ENCODE peak calls at places on chromosomes 13 and 19, in four cellular contexts. One of them, this sample, is unnamed.

GRCh38 chr19:48553676-48554384 is 1.9 kb downstream of the SULT2B1 start:
- DNase-seq in nephron progenitor cell: peak; percentile 42
- DNase-seq in upper lobe of right lung: no peak
- DNase-seq in ovary: no peak
- DNase-seq in this sample: no peak

GRCh38 chr19:15276620-15277019 is 44.4 kb upstream of the EPHX3 start:
- DNase-seq in nephron progenitor cell: no peak
- DNase-seq in upper lobe of right lung: no peak
- DNase-seq in ovary: no peak
- DNase-seq in this sample: no peak

GRCh38 chr19:47081095-47081494 is 32.5 kb downstream of the ZC3H4 start:
- DNase-seq in nephron progenitor cell: no peak
- DNase-seq in upper lobe of right lung: no peak
- DNase-seq in ovary: no peak
- DNase-seq in this sample: no peak

GRCh38 chr13:111183087-111183645 is 68.1 kb downstream of the ARHGEF7 start:
- DNase-seq in nephron progenitor cell: no peak
- DNase-seq in upper lobe of right lung: no peak
- DNase-seq in ovary: no peak
- DNase-seq in this sample: no peak

GRCh38 chr13:111621164-111621563 is 300.7 kb downstream of the TEX29 start:
- DNase-seq in nephron progenitor cell: no peak
- DNase-seq in upper lobe of right lung: no peak
- DNase-seq in ovary: no peak
- DNase-seq in this sample: no peak

GRCh38 chr19:1408300-1409203 is 1.2 kb downstream of the DAZAP1 start:
- DNase-seq in nephron progenitor cell: peak; percentile 65
- DNase-seq in upper lobe of right lung: peak; percentile 84
- DNase-seq in ovary: peak; percentile 50
- DNase-seq in this sample: peak; percentile 71

GRCh38 chr19:40754611-40755247 is 3.7 kb downstream of the SNRPA start:
- DNase-seq in nephron progenitor cell: no peak
- DNase-seq in upper lobe of right lung: no peak
- DNase-seq in ovary: no peak
- DNase-seq in this sample: no peak

GRCh38 chr13:28819748-28820098 is 416 bp upstream of the MTUS2 start:
- DNase-seq in nephron progenitor cell: peak; percentile 89
- DNase-seq in upper lobe of right lung: peak; percentile 77
- DNase-seq in ovary: no peak
- DNase-seq in this sample: peak; percentile 93

GRCh38 chr13:32962342-32962741 is 53.9 kb upstream of the KL start:
- DNase-seq in nephron progenitor cell: no peak
- DNase-seq in upper lobe of right lung: no peak
- DNase-seq in ovary: no peak
- DNase-seq in this sample: no peak

GRCh38 chr19:392375-392970 is 16.5 kb downstream of the C2CD4C start:
- DNase-seq in nephron progenitor cell: no peak
- DNase-seq in upper lobe of right lung: peak; percentile 59
- DNase-seq in ovary: no peak
- DNase-seq in this sample: no peak

GRCh38 chr19:55750715-55751114 is 8.2 kb upstream of the RFPL4A start:
- DNase-seq in nephron progenitor cell: no peak
- DNase-seq in upper lobe of right lung: no peak
- DNase-seq in ovary: no peak
- DNase-seq in this sample: no peak

GRCh38 chr19:55809381-55810058 is 22.3 kb downstream of the NLRP11 start:
- DNase-seq in nephron progenitor cell: peak; percentile 8
- DNase-seq in upper lobe of right lung: peak; percentile 66
- DNase-seq in ovary: peak; percentile 15
- DNase-seq in this sample: peak; percentile 21

GRCh38 chr19:18426416-18426767 is 7.2 kb downstream of the SSBP4 start:
- DNase-seq in nephron progenitor cell: no peak
- DNase-seq in upper lobe of right lung: no peak
- DNase-seq in ovary: peak; percentile 40
- DNase-seq in this sample: no peak

GRCh38 chr13:93805736-93806135 is 579.1 kb downstream of the GPC6 start:
- DNase-seq in nephron progenitor cell: no peak
- DNase-seq in upper lobe of right lung: no peak
- DNase-seq in ovary: no peak
- DNase-seq in this sample: no peak

GRCh38 chr13:110361365-110361911 is 54.4 kb downstream of the COL4A2 start:
- DNase-seq in nephron progenitor cell: no peak
- DNase-seq in upper lobe of right lung: no peak
- DNase-seq in ovary: peak; percentile 61
- DNase-seq in this sample: no peak

GRCh38 chr13:29514720-29515310 is 80.7 kb downstream of the SLC7A1 start:
- DNase-seq in nephron progenitor cell: no peak
- DNase-seq in upper lobe of right lung: peak; percentile 41
- DNase-seq in ovary: no peak
- DNase-seq in this sample: no peak

GRCh38 chr13:40145139-40145538 is 489.7 kb downstream of the COG6 start:
- DNase-seq in nephron progenitor cell: no peak
- DNase-seq in upper lobe of right lung: no peak
- DNase-seq in ovary: no peak
- DNase-seq in this sample: no peak

GRCh38 chr13:65784088-65784816 is 1445.9 kb downstream of the PCDH9 start:
- DNase-seq in nephron progenitor cell: no peak
- DNase-seq in upper lobe of right lung: no peak
- DNase-seq in ovary: no peak
- DNase-seq in this sample: no peak

GRCh38 chr13:113317031-113317430 is 20.0 kb downstream of the LAMP1 start:
- DNase-seq in nephron progenitor cell: no peak
- DNase-seq in upper lobe of right lung: no peak
- DNase-seq in ovary: no peak
- DNase-seq in this sample: no peak

GRCh38 chr19:5691205-5691929 is 1.3 kb downstream of the RPL36 start:
- DNase-seq in nephron progenitor cell: no peak
- DNase-seq in upper lobe of right lung: peak; percentile 78
- DNase-seq in ovary: peak; percentile 75
- DNase-seq in this sample: no peak

GRCh38 chr19:46784262-46785053 is 3.9 kb downstream of the SLC1A5 start:
- DNase-seq in nephron progenitor cell: peak; percentile 66
- DNase-seq in upper lobe of right lung: peak; percentile 92
- DNase-seq in ovary: peak; percentile 75
- DNase-seq in this sample: peak; percentile 54

GRCh38 chr13:84831666-84832657 is 949.7 kb upstream of the SLITRK1 start:
- DNase-seq in nephron progenitor cell: no peak
- DNase-seq in upper lobe of right lung: no peak
- DNase-seq in ovary: no peak
- DNase-seq in this sample: no peak

GRCh38 chr19:5880604-5881078 is 10.3 kb upstream of the FUT5 start:
- DNase-seq in nephron progenitor cell: peak; percentile 44
- DNase-seq in upper lobe of right lung: peak; percentile 74
- DNase-seq in ovary: peak; percentile 36
- DNase-seq in this sample: no peak

GRCh38 chr13:77988355-77988754 is 69.7 kb upstream of the EDNRB start:
- DNase-seq in nephron progenitor cell: no peak
- DNase-seq in upper lobe of right lung: no peak
- DNase-seq in ovary: no peak
- DNase-seq in this sample: no peak

GRCh38 chr19:19524053-19524452 is 4.7 kb upstream of the YJEFN3 start:
- DNase-seq in nephron progenitor cell: no peak
- DNase-seq in upper lobe of right lung: no peak
- DNase-seq in ovary: no peak
- DNase-seq in this sample: no peak

GRCh38 chr19:32866061-32866460 is 3.5 kb downstream of the SLC7A9 start:
- DNase-seq in nephron progenitor cell: no peak
- DNase-seq in upper lobe of right lung: peak; percentile 43
- DNase-seq in ovary: no peak
- DNase-seq in this sample: no peak

GRCh38 chr13:72163671-72164070 is 296.7 kb upstream of the DACH1 start:
- DNase-seq in nephron progenitor cell: no peak
- DNase-seq in upper lobe of right lung: no peak
- DNase-seq in ovary: no peak
- DNase-seq in this sample: no peak

GRCh38 chr19:56066152-56067023 is 54.7 kb downstream of the ZNF787 start:
- DNase-seq in nephron progenitor cell: peak; percentile 84
- DNase-seq in upper lobe of right lung: peak; percentile 83
- DNase-seq in ovary: peak; percentile 72
- DNase-seq in this sample: peak; percentile 85

GRCh38 chr19:6971366-6971765 is 49.9 kb downstream of the MBD3L2B start:
- DNase-seq in nephron progenitor cell: no peak
- DNase-seq in upper lobe of right lung: no peak
- DNase-seq in ovary: no peak
- DNase-seq in this sample: no peak

GRCh38 chr13:112056284-112056727 is 10.6 kb upstream of the SOX1 start:
- DNase-seq in nephron progenitor cell: no peak
- DNase-seq in upper lobe of right lung: no peak
- DNase-seq in ovary: no peak
- DNase-seq in this sample: peak; percentile 62

GRCh38 chr13:48356750-48357149 is 53.2 kb downstream of the RB1 start:
- DNase-seq in nephron progenitor cell: no peak
- DNase-seq in upper lobe of right lung: no peak
- DNase-seq in ovary: no peak
- DNase-seq in this sample: no peak

GRCh38 chr13:33441015-33441414 is 155.5 kb upstream of the STARD13 start:
- DNase-seq in nephron progenitor cell: no peak
- DNase-seq in upper lobe of right lung: no peak
- DNase-seq in ovary: no peak
- DNase-seq in this sample: no peak

GRCh38 chr19:18274303-18274775 is at the start of gene IQCN:
- DNase-seq in nephron progenitor cell: no peak
- DNase-seq in upper lobe of right lung: no peak
- DNase-seq in ovary: peak; percentile 76
- DNase-seq in this sample: no peak

GRCh38 chr19:39037194-39037593 is 4.8 kb upstream of the FBXO27 start:
- DNase-seq in nephron progenitor cell: no peak
- DNase-seq in upper lobe of right lung: no peak
- DNase-seq in ovary: no peak
- DNase-seq in this sample: no peak

GRCh38 chr19:39032164-39032918 is at the start of gene FBXO27:
- DNase-seq in nephron progenitor cell: peak; percentile 39
- DNase-seq in upper lobe of right lung: peak; percentile 72
- DNase-seq in ovary: peak; percentile 27
- DNase-seq in this sample: peak; percentile 46

GRCh38 chr19:39038098-39038497 is 5.7 kb upstream of the FBXO27 start:
- DNase-seq in nephron progenitor cell: peak; percentile 47
- DNase-seq in upper lobe of right lung: peak; percentile 68
- DNase-seq in ovary: no peak
- DNase-seq in this sample: peak; percentile 32
- TF ChIP-seq CTCF in nephron progenitor cell: no peak
- TF ChIP-seq CTCF in upper lobe of right lung: peak; percentile 18
- TF ChIP-seq CTCF in ovary: no peak
- TF ChIP-seq CTCF in this sample: no peak

GRCh38 chr19:57830071-57830602 is at the start of gene ZNF587B:
- DNase-seq in nephron progenitor cell: peak; percentile 88
- DNase-seq in upper lobe of right lung: peak; percentile 67
- DNase-seq in ovary: peak; percentile 79
- DNase-seq in this sample: peak; percentile 91
- TF ChIP-seq CTCF in nephron progenitor cell: peak; percentile 37
- TF ChIP-seq CTCF in upper lobe of right lung: peak; percentile 37
- TF ChIP-seq CTCF in ovary: peak; percentile 31
- TF ChIP-seq CTCF in this sample: peak; percentile 86

GRCh38 chr13:31054632-31055031 is 107.1 kb downstream of the HSPH1 start:
- DNase-seq in nephron progenitor cell: no peak
- DNase-seq in upper lobe of right lung: no peak
- DNase-seq in ovary: no peak
- DNase-seq in this sample: no peak

GRCh38 chr13:31055589-31055988 is 106.1 kb downstream of the HSPH1 start:
- DNase-seq in nephron progenitor cell: no peak
- DNase-seq in upper lobe of right lung: no peak
- DNase-seq in ovary: no peak
- DNase-seq in this sample: no peak

GRCh38 chr13:31053896-31054295 is 107.8 kb downstream of the HSPH1 start:
- DNase-seq in nephron progenitor cell: no peak
- DNase-seq in upper lobe of right lung: no peak
- DNase-seq in ovary: no peak
- DNase-seq in this sample: no peak

GRCh38 chr13:31053098-31053497 is 108.6 kb downstream of the HSPH1 start:
- DNase-seq in nephron progenitor cell: no peak
- DNase-seq in upper lobe of right lung: no peak
- DNase-seq in ovary: no peak
- DNase-seq in this sample: no peak

DNA sequence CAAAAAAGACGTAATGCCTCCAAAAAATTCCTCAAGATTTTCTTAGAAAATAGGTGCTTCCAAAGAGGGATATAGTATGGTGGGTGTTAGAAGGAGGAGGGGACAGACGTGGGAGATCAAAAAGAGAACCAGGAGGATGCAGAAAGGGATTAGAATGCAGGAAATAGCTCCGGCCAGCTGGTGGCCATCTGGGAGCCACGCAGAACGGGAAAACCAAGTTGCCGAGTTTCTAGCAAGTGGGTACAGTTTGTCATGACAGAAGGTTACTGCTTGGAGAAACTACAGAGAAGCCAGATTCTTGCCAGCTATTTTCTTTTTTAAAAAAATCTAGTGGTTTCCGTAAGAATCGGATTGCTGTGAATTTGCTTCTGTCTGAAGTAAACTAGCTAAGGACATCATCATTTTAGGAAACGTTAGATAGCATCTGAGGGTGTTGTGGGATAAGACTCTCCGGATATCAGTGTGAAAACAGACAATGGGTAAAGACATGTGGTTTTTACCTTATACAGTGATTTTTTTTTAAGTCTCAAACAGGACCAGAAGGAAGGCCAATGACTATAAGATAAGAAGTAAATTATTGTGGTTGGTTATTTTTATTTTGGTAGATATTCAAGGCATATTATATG is 104.9 kb downstream of the HSPH1 start:
- DNase-seq in nephron progenitor cell: no peak
- DNase-seq in upper lobe of right lung: no peak
- DNase-seq in ovary: no peak
- DNase-seq in this sample: peak; percentile 54
- TF ChIP-seq CTCF in nephron progenitor cell: no peak
- TF ChIP-seq CTCF in upper lobe of right lung: no peak
- TF ChIP-seq CTCF in ovary: no peak
- TF ChIP-seq CTCF in this sample: no peak

DNA sequence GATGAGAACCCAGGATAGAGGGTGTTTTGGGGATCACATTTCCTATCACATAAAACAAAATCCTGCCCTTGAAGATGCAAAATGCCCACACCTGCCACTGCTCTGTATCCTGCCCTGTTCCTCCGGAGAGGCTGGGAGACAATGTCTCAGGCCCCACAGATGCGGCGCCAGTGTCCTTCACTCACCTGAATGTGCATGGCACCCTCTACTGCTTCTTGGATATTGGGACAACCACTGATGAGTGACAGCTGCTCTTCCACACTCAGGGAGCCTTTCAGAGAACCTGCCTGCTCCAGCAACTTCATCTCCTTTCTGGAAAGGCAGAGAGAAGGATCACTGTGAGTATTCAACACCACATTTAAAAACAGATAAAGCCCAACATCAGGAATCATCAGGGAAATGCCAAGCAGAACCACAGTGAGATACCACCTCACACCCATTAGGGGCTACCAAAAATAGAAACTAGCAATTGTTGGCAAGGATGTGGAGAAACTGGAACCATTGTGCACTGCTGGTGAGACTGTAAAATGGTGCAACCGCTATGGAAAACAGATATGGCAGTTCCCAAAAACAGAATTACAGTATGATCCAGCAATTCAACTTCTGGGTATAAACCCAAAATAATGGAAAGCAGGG is 36.4 kb downstream of the CRYL1 start:
- DNase-seq in nephron progenitor cell: no peak
- DNase-seq in upper lobe of right lung: no peak
- DNase-seq in ovary: no peak
- DNase-seq in this sample: no peak
- TF ChIP-seq CTCF in nephron progenitor cell: no peak
- TF ChIP-seq CTCF in upper lobe of right lung: no peak
- TF ChIP-seq CTCF in ovary: no peak
- TF ChIP-seq CTCF in this sample: no peak

GRCh38 chr19:4386038-4386782 is 14.1 kb downstream of the SH3GL1 start:
- DNase-seq in nephron progenitor cell: no peak
- DNase-seq in upper lobe of right lung: no peak
- DNase-seq in ovary: no peak
- DNase-seq in this sample: no peak
- TF ChIP-seq CTCF in nephron progenitor cell: no peak
- TF ChIP-seq CTCF in upper lobe of right lung: no peak
- TF ChIP-seq CTCF in ovary: no peak
- TF ChIP-seq CTCF in this sample: peak; percentile 33